ENCODE peak calls at places on chromosomes 4 and X, in six cellular contexts. Q is endodermal cell, I is Peyer's patch, Y is tibial nerve, X is prostate gland, O is body of pancreas. F is an unnamed sample.

GRCh38 chr4:175035907-175036306 is 117.7 kb downstream of the ADAM29 start:
- DNase-seq in Q (no peak), I (no peak), Y (no peak), X (no peak), O (no peak), F (no peak)

GRCh38 chr4:6983500-6984142 is 59.6 kb upstream of the TADA2B start:
- DNase-seq in Q (no peak), I (no peak), Y (no peak), X (no peak), O (no peak), F (no peak)

GRCh38 chrX:53194308-53194707 is 30.7 kb downstream of the KDM5C start:
- DNase-seq in Q (no peak), I (no peak), Y (no peak), X (no peak), O (no peak), F (no peak)

GRCh38 chr4:146033149-146033548 is 94.5 kb upstream of the ZNF827 start:
- DNase-seq in Q (peak; percentile 57), I (no peak), Y (no peak), X (no peak), O (peak; percentile 53), F (no peak)

GRCh38 chr4:825063-825968 is 613 bp downstream of the CPLX1 start:
- DNase-seq in Q (peak; percentile 79), I (no peak), Y (no peak), X (no peak), O (peak; percentile 38), F (no peak)

GRCh38 chr4:3079694-3080123 is 5.2 kb downstream of the HTT start:
- DNase-seq in Q (no peak), I (peak; percentile 44), Y (no peak), X (no peak), O (no peak), F (no peak)

GRCh38 chr4:87843936-87844335 is 11.2 kb downstream of the MEPE start:
- DNase-seq in Q (no peak), I (no peak), Y (peak; percentile 26), X (no peak), O (peak; percentile 16), F (no peak)

GRCh38 chrX:45801554-45801953 is 600.9 kb upstream of the DIPK2B start:
- DNase-seq in Q (no peak), I (no peak), Y (no peak), X (no peak), O (no peak), F (peak; percentile 55)

GRCh38 chr4:138834029-138834428 is 181.6 kb upstream of the NOCT start:
- DNase-seq in Q (no peak), I (no peak), Y (no peak), X (no peak), O (no peak), F (no peak)

GRCh38 chr4:144090744-144091143 is 49.8 kb downstream of the GYPA start:
- DNase-seq in Q (peak; percentile 45), I (no peak), Y (no peak), X (no peak), O (no peak), F (no peak)

GRCh38 chrX:42175843-42176242 is 252.5 kb upstream of the CASK start:
- DNase-seq in Q (no peak), I (no peak), Y (no peak), X (no peak), O (peak; percentile 53), F (no peak)

GRCh38 chr4:156322592-156322991 is 368.9 kb upstream of the CTSO start:
- DNase-seq in Q (no peak), I (no peak), Y (no peak), X (no peak), O (no peak), F (no peak)

GRCh38 chr4:167908816-167909215 is 183.5 kb upstream of the ANXA10 start:
- DNase-seq in Q (no peak), I (no peak), Y (no peak), X (no peak), O (no peak), F (no peak)

GRCh38 chrX:14476169-14476568 is 53.2 kb upstream of the GLRA2 start:
- DNase-seq in Q (no peak), I (no peak), Y (peak; percentile 4), X (peak; percentile 3), O (no peak), F (no peak)

GRCh38 chr4:87491436-87491835 is 37.7 kb downstream of the SPARCL1 start:
- DNase-seq in Q (no peak), I (no peak), Y (no peak), X (no peak), O (no peak), F (no peak)

GRCh38 chr4:96916731-96917130 is 1076.8 kb downstream of the PDHA2 start:
- DNase-seq in Q (peak; percentile 60), I (no peak), Y (no peak), X (no peak), O (no peak), F (no peak)

GRCh38 chr4:120331486-120332281 is 265.0 kb upstream of the MAD2L1 start:
- DNase-seq in Q (no peak), I (no peak), Y (no peak), X (no peak), O (peak; percentile 70), F (no peak)

GRCh38 chrX:119236599-119237525 is 777 bp downstream of the PGRMC1 start:
- DNase-seq in Q (peak; percentile 44), I (peak; percentile 16), Y (peak; percentile 12), X (peak; percentile 18), O (peak; percentile 62), F (peak; percentile 2)

GRCh38 chr4:111984169-111984873 is 160.9 kb upstream of the FAM241A start:
- DNase-seq in Q (peak; percentile 49), I (no peak), Y (no peak), X (no peak), O (no peak), F (no peak)

GRCh38 chr4:120156115-120156718 is 89.6 kb upstream of the MAD2L1 start:
- DNase-seq in Q (no peak), I (no peak), Y (peak; percentile 31), X (peak; percentile 56), O (no peak), F (no peak)

DNA sequence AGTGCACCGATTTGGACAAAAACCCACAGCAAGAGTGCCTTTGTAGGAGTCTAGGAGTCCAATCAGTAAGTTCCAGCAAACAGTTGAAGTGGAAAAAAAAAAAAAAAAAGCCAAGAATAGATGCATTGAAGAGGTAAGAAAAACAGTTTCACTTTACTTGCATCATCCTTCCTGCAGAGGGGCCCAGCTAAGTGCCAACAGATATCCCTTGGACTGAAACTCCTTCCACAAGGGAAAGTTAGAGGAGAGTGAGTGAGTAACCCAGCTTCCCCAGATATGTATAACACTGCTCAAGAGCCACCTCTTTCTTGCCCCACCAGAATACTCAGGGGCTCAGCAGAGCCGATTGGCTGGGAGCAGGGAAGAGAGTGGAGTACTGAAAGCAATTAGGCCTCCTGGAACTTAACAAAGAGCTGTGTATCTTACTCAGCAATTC is 617.7 kb upstream of the SMIM31 start:
- DNase-seq in Q (peak; percentile 54), I (no peak), Y (no peak), X (no peak), O (no peak), F (no peak)
- H3K4me3 ChIP-seq in Q (no peak overlapping the region), I (no peak overlapping the region), Y (no peak overlapping the region), X (no peak overlapping the region), O (no peak overlapping the region), F (no peak overlapping the region)

GRCh38 chrX:47370278-47370677 is at the start of gene ZNF157:
- DNase-seq in Q (no peak), I (no peak), Y (no peak), X (no peak), O (no peak), F (no peak)

GRCh38 chrX:47360423-47361179 is 9.8 kb upstream of the ZNF157 start:
- DNase-seq in Q (no peak), I (no peak), Y (no peak), X (no peak), O (no peak), F (no peak)

GRCh38 chrX:47361538-47362511 is 8.6 kb upstream of the ZNF157 start:
- DNase-seq in Q (peak; percentile 93), I (peak; percentile 74), Y (peak; percentile 50), X (peak; percentile 20), O (peak; percentile 66), F (peak; percentile 39)

GRCh38 chrX:47366051-47366722 is 4.2 kb upstream of the ZNF157 start:
- DNase-seq in Q (peak; percentile 88), I (peak; percentile 65), Y (peak; percentile 29), X (peak; percentile 14), O (peak; percentile 69), F (peak; percentile 53)
- H3K27ac ChIP-seq in Q (no peak overlapping the region), I (peak overlapping the region; percentile 45), Y (no peak overlapping the region), X (peak overlapping the region; percentile 42), O (peak overlapping the region; percentile 66), F (peak overlapping the region; percentile 76)

DNA sequence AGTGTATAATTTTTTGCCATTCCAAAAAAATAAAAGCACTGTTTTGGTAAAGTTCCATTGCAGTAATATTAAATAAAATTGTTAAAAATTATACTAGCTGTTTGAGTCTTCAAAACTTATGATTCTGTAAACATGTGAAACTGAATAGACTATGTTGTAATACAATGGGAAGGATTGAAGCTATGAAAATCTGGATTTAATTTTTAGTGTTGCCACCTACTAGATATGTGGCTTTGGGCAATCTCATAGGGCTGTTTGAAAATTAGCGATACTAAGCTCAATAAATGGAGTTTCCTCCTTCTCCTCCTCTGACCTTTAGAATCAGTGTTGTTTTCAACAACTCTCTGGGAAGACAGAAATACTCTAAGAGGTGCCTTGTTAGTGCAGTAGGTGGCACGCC is 4.5 kb downstream of the PGRMC2 start:
- DNase-seq in Q (no peak), I (no peak), Y (no peak), X (no peak), O (no peak), F (no peak)
- H3K4me3 ChIP-seq in Q (no peak overlapping the region), I (no peak overlapping the region), Y (no peak overlapping the region), X (no peak overlapping the region), O (no peak overlapping the region), F (no peak overlapping the region)

GRCh38 chr4:15333692-15334633 is 93.9 kb upstream of the C1QTNF7 start:
- DNase-seq in Q (no peak), I (no peak), Y (no peak), X (no peak), O (no peak), F (no peak)

GRCh38 chr4:15332377-15332776 is 95.5 kb upstream of the C1QTNF7 start:
- DNase-seq in Q (no peak), I (no peak), Y (no peak), X (no peak), O (no peak), F (no peak)

GRCh38 chr4:15339732-15340131 is 88.1 kb upstream of the C1QTNF7 start:
- DNase-seq in Q (no peak), I (no peak), Y (no peak), X (no peak), O (no peak), F (no peak)

GRCh38 chr4:15337258-15337657 is 90.6 kb upstream of the C1QTNF7 start:
- DNase-seq in Q (no peak), I (no peak), Y (no peak), X (no peak), O (no peak), F (no peak)

DNA sequence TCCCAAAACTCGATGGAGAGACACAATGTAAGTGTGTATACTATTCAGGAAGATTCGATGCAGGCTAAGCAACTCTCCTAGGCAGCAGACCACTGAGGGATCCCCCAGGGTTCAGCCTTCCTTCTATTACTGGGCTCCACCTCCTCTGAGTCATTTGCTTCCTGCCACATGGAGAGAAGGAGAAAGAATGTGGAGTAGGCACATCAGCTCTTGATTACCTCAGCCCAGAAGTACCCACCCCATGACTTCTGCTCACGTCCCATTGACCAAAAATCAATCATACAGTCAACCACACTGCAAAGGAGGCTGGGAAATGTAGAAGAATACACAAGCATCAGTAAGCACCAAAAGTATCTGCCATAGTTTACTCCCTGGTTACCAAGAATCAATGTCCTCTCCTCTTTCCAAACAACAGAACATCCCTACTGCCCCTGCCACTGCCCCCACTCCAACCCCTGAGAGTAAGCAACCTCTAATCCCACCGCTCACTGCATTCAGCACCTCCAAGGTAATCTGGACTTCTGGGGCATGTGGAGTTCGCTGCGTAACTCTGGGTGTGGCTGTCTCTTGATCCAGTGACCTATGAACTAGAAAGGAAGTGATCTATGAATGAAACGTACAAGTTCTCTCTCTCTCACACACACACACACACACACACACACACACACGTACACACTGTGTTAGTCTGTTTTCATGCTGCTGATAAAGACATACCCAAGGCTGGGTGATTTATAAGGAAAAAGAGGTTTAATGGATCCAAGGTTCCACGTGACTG is 91.2 kb upstream of the C1QTNF7 start:
- DNase-seq in Q (peak; percentile 64), I (no peak), Y (no peak), X (no peak), O (no peak), F (no peak)
- H3K27ac ChIP-seq in Q (no peak overlapping the region), I (no peak overlapping the region), Y (no peak overlapping the region), X (no peak overlapping the region), O (no peak overlapping the region), F (no peak overlapping the region)